ENCODE peak calls at places on chromosomes 12 and 14, in six cellular contexts. One of them, this sample, is unnamed.

GRCh38 chr14:89067293-89067972 is 243.0 kb downstream of the TTC8 start:
- DNase-seq in adrenal gland: no peak
- DNase-seq in omental fat pad: no peak
- DNase-seq in astrocyte: no peak
- DNase-seq in left lung: no peak
- DNase-seq in WERI-Rb-1: no peak
- DNase-seq in this sample: no peak

GRCh38 chr12:113103756-113104450 is 31.7 kb downstream of the RASAL1 start:
- DNase-seq in omental fat pad: no peak
- DNase-seq in WERI-Rb-1: no peak
- DNase-seq in astrocyte: no peak
- DNase-seq in adrenal gland: peak
- DNase-seq in left lung: no peak
- DNase-seq in this sample: no peak

GRCh38 chr12:112121780-112122565 is 3.4 kb upstream of the TRAFD1 start:
- DNase-seq in adrenal gland: peak
- DNase-seq in astrocyte: peak
- DNase-seq in omental fat pad: peak
- DNase-seq in left lung: no peak
- DNase-seq in WERI-Rb-1: no peak
- DNase-seq in this sample: peak

GRCh38 chr14:55938249-55938791 is 179.9 kb upstream of the PELI2 start:
- DNase-seq in WERI-Rb-1: no peak
- DNase-seq in omental fat pad: no peak
- DNase-seq in adrenal gland: no peak
- DNase-seq in astrocyte: peak
- DNase-seq in left lung: no peak
- DNase-seq in this sample: peak

GRCh38 chr12:26878661-26879119 is 45.7 kb upstream of the ITPR2 start:
- DNase-seq in adrenal gland: peak
- DNase-seq in left lung: no peak
- DNase-seq in astrocyte: peak
- DNase-seq in omental fat pad: no peak
- DNase-seq in WERI-Rb-1: peak
- DNase-seq in this sample: no peak

GRCh38 chr12:107331912-107332311 is 238.6 kb upstream of the CRY1 start:
- DNase-seq in WERI-Rb-1: no peak
- DNase-seq in astrocyte: no peak
- DNase-seq in omental fat pad: no peak
- DNase-seq in left lung: no peak
- DNase-seq in adrenal gland: no peak
- DNase-seq in this sample: no peak

GRCh38 chr14:36880276-36880675 is 218.6 kb downstream of the PAX9 start:
- DNase-seq in left lung: no peak
- DNase-seq in WERI-Rb-1: no peak
- DNase-seq in omental fat pad: no peak
- DNase-seq in astrocyte: no peak
- DNase-seq in adrenal gland: no peak
- DNase-seq in this sample: no peak

GRCh38 chr12:39157696-39158342 is 252.4 kb upstream of the CPNE8 start:
- DNase-seq in left lung: no peak
- DNase-seq in WERI-Rb-1: no peak
- DNase-seq in omental fat pad: no peak
- DNase-seq in astrocyte: peak
- DNase-seq in adrenal gland: peak
- DNase-seq in this sample: no peak

GRCh38 chr14:99357856-99358390 is 85.9 kb upstream of the BCL11B start:
- DNase-seq in astrocyte: no peak
- DNase-seq in omental fat pad: no peak
- DNase-seq in WERI-Rb-1: no peak
- DNase-seq in adrenal gland: no peak
- DNase-seq in left lung: no peak
- DNase-seq in this sample: no peak

GRCh38 chr12:98110516-98110915 is 404.9 kb upstream of the TMPO start:
- DNase-seq in astrocyte: no peak
- DNase-seq in left lung: no peak
- DNase-seq in omental fat pad: no peak
- DNase-seq in adrenal gland: no peak
- DNase-seq in WERI-Rb-1: no peak
- DNase-seq in this sample: no peak

GRCh38 chr12:62834971-62835547 is 99.9 kb downstream of the PPM1H start:
- DNase-seq in omental fat pad: no peak
- DNase-seq in astrocyte: peak
- DNase-seq in adrenal gland: peak
- DNase-seq in WERI-Rb-1: no peak
- DNase-seq in left lung: no peak
- DNase-seq in this sample: peak

GRCh38 chr12:130955238-130955816 is 1.6 kb downstream of the ADGRD1 start:
- DNase-seq in WERI-Rb-1: no peak
- DNase-seq in astrocyte: no peak
- DNase-seq in omental fat pad: no peak
- DNase-seq in adrenal gland: no peak
- DNase-seq in left lung: peak
- DNase-seq in this sample: no peak
- TF ChIP-seq CTCF in WERI-Rb-1: no peak
- TF ChIP-seq CTCF in astrocyte: no peak
- TF ChIP-seq CTCF in omental fat pad: no peak
- TF ChIP-seq CTCF in adrenal gland: no peak
- TF ChIP-seq CTCF in left lung: no peak
- TF ChIP-seq CTCF in this sample: no peak

GRCh38 chr12:7661741-7662140 is 4.0 kb downstream of the APOBEC1 start:
- DNase-seq in WERI-Rb-1: no peak
- DNase-seq in adrenal gland: no peak
- DNase-seq in omental fat pad: no peak
- DNase-seq in left lung: no peak
- DNase-seq in astrocyte: no peak
- DNase-seq in this sample: no peak

GRCh38 chr12:7666595-7666994 is 887 bp upstream of the APOBEC1 start:
- DNase-seq in WERI-Rb-1: no peak
- DNase-seq in omental fat pad: no peak
- DNase-seq in adrenal gland: no peak
- DNase-seq in astrocyte: no peak
- DNase-seq in left lung: no peak
- DNase-seq in this sample: no peak

GRCh38 chr12:7667025-7667575 is 1.4 kb upstream of the APOBEC1 start:
- DNase-seq in astrocyte: no peak
- DNase-seq in adrenal gland: no peak
- DNase-seq in omental fat pad: no peak
- DNase-seq in left lung: no peak
- DNase-seq in WERI-Rb-1: no peak
- DNase-seq in this sample: peak
- TF ChIP-seq CTCF in astrocyte: no peak
- TF ChIP-seq CTCF in adrenal gland: no peak
- TF ChIP-seq CTCF in omental fat pad: no peak
- TF ChIP-seq CTCF in left lung: no peak
- TF ChIP-seq CTCF in WERI-Rb-1: peak
- TF ChIP-seq CTCF in this sample: peak

DNA sequence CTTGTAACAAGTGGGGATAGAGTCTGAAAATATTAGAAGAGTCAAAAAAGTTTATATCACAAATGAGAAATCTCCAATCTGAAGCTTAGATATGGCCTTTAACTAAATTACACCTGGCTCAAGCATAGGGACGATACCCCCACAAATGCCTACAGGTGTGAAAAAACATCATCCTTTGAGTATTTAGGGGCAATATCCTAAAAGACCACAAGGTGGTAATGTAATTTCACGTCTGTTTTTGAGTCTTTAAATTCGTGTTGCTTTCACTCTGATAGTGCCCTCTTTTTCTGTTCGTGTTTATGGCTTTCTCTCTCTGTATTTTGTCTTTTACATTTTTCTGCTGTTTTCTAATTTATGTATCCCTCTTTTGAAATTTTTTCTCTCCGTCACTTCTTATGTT is 84.3 kb downstream of the ETNK1 start:
- DNase-seq in astrocyte: no peak
- DNase-seq in left lung: no peak
- DNase-seq in adrenal gland: no peak
- DNase-seq in omental fat pad: no peak
- DNase-seq in WERI-Rb-1: no peak
- DNase-seq in this sample: no peak
- TF ChIP-seq CTCF in astrocyte: peak
- TF ChIP-seq CTCF in left lung: peak
- TF ChIP-seq CTCF in adrenal gland: peak
- TF ChIP-seq CTCF in omental fat pad: no peak
- TF ChIP-seq CTCF in WERI-Rb-1: peak
- TF ChIP-seq CTCF in this sample: peak

DNA sequence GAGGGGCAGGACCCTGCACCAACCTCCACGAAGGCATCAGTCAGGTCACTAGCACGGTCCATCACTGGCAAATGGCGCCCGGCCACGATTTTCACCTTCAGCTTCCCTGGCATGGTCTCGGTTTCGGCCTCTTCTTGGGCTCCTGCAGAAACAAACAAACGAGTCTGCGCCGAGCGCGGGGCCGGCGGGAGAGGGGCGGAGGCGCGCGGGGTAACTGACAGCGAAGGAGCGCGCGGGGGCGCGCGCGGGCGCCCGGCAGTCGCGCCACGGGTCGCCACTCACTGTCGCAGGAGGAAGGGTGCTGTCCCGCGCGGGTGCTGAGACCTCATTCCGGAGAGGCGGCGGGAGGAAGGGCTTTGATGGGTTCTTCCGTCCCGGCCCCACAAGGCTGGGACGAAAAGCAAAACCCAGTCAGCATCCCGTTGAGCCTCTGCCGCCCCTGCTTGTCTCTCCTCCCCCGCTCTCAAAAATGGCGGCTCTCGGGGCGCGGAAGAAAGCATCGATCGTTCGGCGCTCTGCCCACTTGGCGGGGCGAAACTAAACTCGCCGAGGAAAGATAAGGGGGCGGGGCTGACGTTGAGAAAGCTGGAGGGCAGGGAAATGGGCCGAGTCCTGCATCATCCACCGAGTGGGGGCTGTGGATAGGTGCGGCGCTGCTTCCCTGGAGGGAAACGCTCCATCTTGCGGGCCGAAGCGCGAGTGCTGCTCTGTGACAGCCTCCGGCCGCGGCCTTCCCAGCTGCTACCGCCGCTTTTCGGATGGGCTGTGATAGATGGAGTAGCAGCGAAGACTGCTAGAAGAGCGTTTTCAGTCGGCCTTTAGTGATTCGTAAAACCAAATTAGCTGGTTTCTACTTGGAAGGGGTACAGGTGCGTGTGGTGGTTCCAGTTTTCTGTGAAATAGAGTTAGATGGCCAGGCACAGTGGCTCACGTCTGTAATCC is at the start of gene C2CD5:
- DNase-seq in astrocyte: peak
- DNase-seq in adrenal gland: peak
- DNase-seq in WERI-Rb-1: peak
- DNase-seq in omental fat pad: peak
- DNase-seq in left lung: peak
- DNase-seq in this sample: peak
- TF ChIP-seq CTCF in astrocyte: no peak
- TF ChIP-seq CTCF in adrenal gland: peak
- TF ChIP-seq CTCF in WERI-Rb-1: peak
- TF ChIP-seq CTCF in omental fat pad: no peak
- TF ChIP-seq CTCF in left lung: peak
- TF ChIP-seq CTCF in this sample: peak

DNA sequence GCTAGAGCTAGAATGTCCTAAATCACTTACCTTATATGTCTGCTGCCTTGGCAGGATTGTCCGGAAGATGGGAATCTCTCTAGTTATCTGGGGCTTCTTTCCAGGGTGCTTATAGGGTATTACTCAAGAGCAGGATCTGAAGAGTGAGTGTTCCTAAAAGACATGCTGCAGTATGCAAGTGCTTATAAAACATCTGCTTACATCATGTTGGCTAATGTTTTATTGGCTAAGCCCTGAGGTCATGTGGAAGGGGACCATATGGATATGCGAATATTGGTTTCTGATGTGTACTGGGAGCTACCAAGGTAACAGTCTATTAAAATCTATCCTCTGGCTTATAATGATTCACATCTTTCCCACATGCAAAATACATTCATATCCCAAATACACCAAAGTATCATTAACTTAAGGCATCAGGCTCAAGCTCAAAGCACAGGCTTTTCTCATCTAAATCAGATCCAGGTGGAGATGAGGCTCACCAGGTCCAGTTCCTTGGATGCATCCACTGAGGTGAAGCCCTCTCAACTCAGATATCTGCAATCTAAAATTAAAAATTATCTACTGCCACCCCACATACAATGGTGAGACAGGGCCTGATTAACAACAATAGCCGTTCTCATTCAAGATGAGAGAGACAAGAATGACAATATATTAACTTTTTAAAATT is 29.8 kb downstream of the LRRIQ1 start:
- DNase-seq in adrenal gland: no peak
- DNase-seq in omental fat pad: no peak
- DNase-seq in WERI-Rb-1: no peak
- DNase-seq in left lung: no peak
- DNase-seq in astrocyte: no peak
- DNase-seq in this sample: no peak
- TF ChIP-seq CTCF in adrenal gland: no peak
- TF ChIP-seq CTCF in omental fat pad: no peak
- TF ChIP-seq CTCF in WERI-Rb-1: no peak
- TF ChIP-seq CTCF in left lung: no peak
- TF ChIP-seq CTCF in astrocyte: no peak
- TF ChIP-seq CTCF in this sample: no peak

DNA sequence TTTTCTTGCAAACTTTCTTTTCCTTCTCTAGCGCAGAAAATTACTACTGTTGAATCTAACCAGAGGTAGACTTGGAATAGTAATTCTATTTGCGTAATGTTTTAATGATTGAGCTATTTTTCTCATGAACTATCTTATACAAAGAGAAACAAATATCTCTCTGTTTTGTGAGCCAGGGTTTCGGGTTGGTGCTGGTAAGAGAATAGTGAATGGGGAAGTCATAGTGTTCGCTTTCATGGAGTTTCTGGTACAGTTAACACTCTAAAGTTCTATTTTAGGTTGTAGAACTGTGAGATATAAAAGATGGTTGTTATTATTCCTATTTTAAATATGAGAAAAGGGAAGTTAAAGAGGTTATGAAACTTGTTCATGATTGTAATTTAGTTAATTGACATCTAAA is 6.6 kb downstream of the CLEC1B start:
- DNase-seq in adrenal gland: no peak
- DNase-seq in omental fat pad: no peak
- DNase-seq in WERI-Rb-1: no peak
- DNase-seq in astrocyte: no peak
- DNase-seq in left lung: no peak
- DNase-seq in this sample: no peak
- TF ChIP-seq CTCF in adrenal gland: no peak
- TF ChIP-seq CTCF in omental fat pad: no peak
- TF ChIP-seq CTCF in WERI-Rb-1: no peak
- TF ChIP-seq CTCF in astrocyte: no peak
- TF ChIP-seq CTCF in left lung: no peak
- TF ChIP-seq CTCF in this sample: no peak

GRCh38 chr12:96063046-96063445 is 27.7 kb upstream of the LTA4H start:
- DNase-seq in astrocyte: no peak
- DNase-seq in adrenal gland: no peak
- DNase-seq in omental fat pad: no peak
- DNase-seq in WERI-Rb-1: no peak
- DNase-seq in left lung: no peak
- DNase-seq in this sample: no peak
- TF ChIP-seq CTCF in astrocyte: peak
- TF ChIP-seq CTCF in adrenal gland: no peak
- TF ChIP-seq CTCF in omental fat pad: no peak
- TF ChIP-seq CTCF in WERI-Rb-1: peak
- TF ChIP-seq CTCF in left lung: no peak
- TF ChIP-seq CTCF in this sample: peak

DNA sequence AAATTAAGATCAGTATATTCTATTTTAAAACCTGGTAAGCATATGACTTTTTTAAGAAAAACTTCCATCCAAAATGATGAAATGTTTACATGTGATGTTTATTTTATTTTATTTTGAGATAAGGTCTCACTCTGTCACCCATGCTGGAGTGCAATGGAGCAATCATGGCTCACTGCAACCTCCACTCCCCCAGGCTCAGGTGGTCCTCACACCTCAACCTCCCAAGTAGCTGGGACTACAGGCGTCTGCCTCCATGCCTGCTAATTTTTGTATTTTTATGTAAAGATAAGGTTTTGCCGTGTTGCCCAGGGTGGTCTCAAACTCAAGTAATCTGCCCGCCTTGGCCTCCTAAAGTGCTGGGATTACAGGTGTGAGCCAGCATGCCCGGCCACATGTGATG is 141.8 kb downstream of the ZFP36L1 start:
- DNase-seq in adrenal gland: no peak
- DNase-seq in left lung: no peak
- DNase-seq in astrocyte: no peak
- DNase-seq in WERI-Rb-1: no peak
- DNase-seq in omental fat pad: no peak
- DNase-seq in this sample: no peak
- TF ChIP-seq CTCF in adrenal gland: no peak
- TF ChIP-seq CTCF in left lung: no peak
- TF ChIP-seq CTCF in astrocyte: no peak
- TF ChIP-seq CTCF in WERI-Rb-1: no peak
- TF ChIP-seq CTCF in omental fat pad: no peak
- TF ChIP-seq CTCF in this sample: no peak